ENCODE peak calls at places on chromosomes 7 and 10, in nine cellular contexts. One of them, this sample, is unnamed.

GRCh38 chr7:104923010-104923421 is 91.0 kb upstream of the KMT2E start:
- DNase-seq in spleen: peak; percentile 85
- DNase-seq in hypothalamus: no peak
- DNase-seq in Karpas-422: peak; percentile 90
- DNase-seq in T-helper 1 cell: peak; percentile 46
- DNase-seq in activated T-cell treated with anti-CD3 and anti-CD28 coated beads, Interleukin-2, amount 50 U/mL, for 72 hours: peak; percentile 86
- DNase-seq in brain microvascular endothelial cell: peak; percentile 84
- DNase-seq in stimulated activated CD4-positive, alpha-beta T cell treated with anti-CD3 and anti-CD28 coated beads, Interleukin-2, amount 100 ng/mL, for 48 hours: peak; percentile 60
- DNase-seq in T1000: peak; percentile 39
- DNase-seq in this sample: no peak

GRCh38 chr10:3239066-3239919 is 66.7 kb upstream of the PITRM1 start:
- DNase-seq in spleen: peak; percentile 92
- DNase-seq in hypothalamus: peak; percentile 8
- DNase-seq in Karpas-422: peak; percentile 63
- DNase-seq in T-helper 1 cell: peak; percentile 55
- DNase-seq in activated T-cell treated with anti-CD3 and anti-CD28 coated beads, Interleukin-2, amount 50 U/mL, for 72 hours: peak; percentile 75
- DNase-seq in brain microvascular endothelial cell: peak; percentile 44
- DNase-seq in stimulated activated CD4-positive, alpha-beta T cell treated with anti-CD3 and anti-CD28 coated beads, Interleukin-2, amount 100 ng/mL, for 48 hours: peak; percentile 71
- DNase-seq in T1000: no peak
- DNase-seq in this sample: peak; percentile 50

GRCh38 chr7:101942603-101943210 is 125.3 kb downstream of the CUX1 start:
- DNase-seq in spleen: no peak
- DNase-seq in hypothalamus: no peak
- DNase-seq in Karpas-422: no peak
- DNase-seq in T-helper 1 cell: no peak
- DNase-seq in activated T-cell treated with anti-CD3 and anti-CD28 coated beads, Interleukin-2, amount 50 U/mL, for 72 hours: no peak
- DNase-seq in brain microvascular endothelial cell: no peak
- DNase-seq in stimulated activated CD4-positive, alpha-beta T cell treated with anti-CD3 and anti-CD28 coated beads, Interleukin-2, amount 100 ng/mL, for 48 hours: no peak
- DNase-seq in T1000: no peak
- DNase-seq in this sample: no peak

GRCh38 chr10:102501201-102502028 is 1.1 kb downstream of the ACTR1A start:
- DNase-seq in spleen: no peak
- DNase-seq in hypothalamus: no peak
- DNase-seq in Karpas-422: peak; percentile 61
- DNase-seq in T-helper 1 cell: no peak
- DNase-seq in activated T-cell treated with anti-CD3 and anti-CD28 coated beads, Interleukin-2, amount 50 U/mL, for 72 hours: no peak
- DNase-seq in brain microvascular endothelial cell: no peak
- DNase-seq in stimulated activated CD4-positive, alpha-beta T cell treated with anti-CD3 and anti-CD28 coated beads, Interleukin-2, amount 100 ng/mL, for 48 hours: no peak
- DNase-seq in T1000: no peak
- DNase-seq in this sample: no peak

GRCh38 chr7:108561047-108561619 is 8.4 kb downstream of the THAP5 start:
- DNase-seq in spleen: no peak
- DNase-seq in hypothalamus: no peak
- DNase-seq in Karpas-422: no peak
- DNase-seq in T-helper 1 cell: no peak
- DNase-seq in activated T-cell treated with anti-CD3 and anti-CD28 coated beads, Interleukin-2, amount 50 U/mL, for 72 hours: no peak
- DNase-seq in brain microvascular endothelial cell: no peak
- DNase-seq in stimulated activated CD4-positive, alpha-beta T cell treated with anti-CD3 and anti-CD28 coated beads, Interleukin-2, amount 100 ng/mL, for 48 hours: no peak
- DNase-seq in T1000: no peak
- DNase-seq in this sample: no peak

GRCh38 chr7:66415659-66416265 is 210.6 kb downstream of the TPST1 start:
- DNase-seq in spleen: no peak
- DNase-seq in hypothalamus: no peak
- DNase-seq in Karpas-422: no peak
- DNase-seq in T-helper 1 cell: no peak
- DNase-seq in activated T-cell treated with anti-CD3 and anti-CD28 coated beads, Interleukin-2, amount 50 U/mL, for 72 hours: no peak
- DNase-seq in brain microvascular endothelial cell: peak; percentile 50
- DNase-seq in stimulated activated CD4-positive, alpha-beta T cell treated with anti-CD3 and anti-CD28 coated beads, Interleukin-2, amount 100 ng/mL, for 48 hours: no peak
- DNase-seq in T1000: no peak
- DNase-seq in this sample: no peak

GRCh38 chr10:72622271-72622670 is 3.6 kb downstream of the MICU1 start:
- DNase-seq in spleen: no peak
- DNase-seq in hypothalamus: no peak
- DNase-seq in Karpas-422: no peak
- DNase-seq in T-helper 1 cell: no peak
- DNase-seq in activated T-cell treated with anti-CD3 and anti-CD28 coated beads, Interleukin-2, amount 50 U/mL, for 72 hours: no peak
- DNase-seq in brain microvascular endothelial cell: no peak
- DNase-seq in stimulated activated CD4-positive, alpha-beta T cell treated with anti-CD3 and anti-CD28 coated beads, Interleukin-2, amount 100 ng/mL, for 48 hours: no peak
- DNase-seq in T1000: no peak
- DNase-seq in this sample: no peak

GRCh38 chr7:4519819-4520520 is 162.1 kb upstream of the FOXK1 start:
- DNase-seq in spleen: no peak
- DNase-seq in hypothalamus: no peak
- DNase-seq in Karpas-422: no peak
- DNase-seq in T-helper 1 cell: no peak
- DNase-seq in activated T-cell treated with anti-CD3 and anti-CD28 coated beads, Interleukin-2, amount 50 U/mL, for 72 hours: no peak
- DNase-seq in brain microvascular endothelial cell: no peak
- DNase-seq in stimulated activated CD4-positive, alpha-beta T cell treated with anti-CD3 and anti-CD28 coated beads, Interleukin-2, amount 100 ng/mL, for 48 hours: no peak
- DNase-seq in T1000: no peak
- DNase-seq in this sample: no peak

GRCh38 chr7:73621168-73622063 is 2.9 kb downstream of the MLXIPL start:
- DNase-seq in spleen: no peak
- DNase-seq in hypothalamus: no peak
- DNase-seq in Karpas-422: no peak
- DNase-seq in T-helper 1 cell: no peak
- DNase-seq in activated T-cell treated with anti-CD3 and anti-CD28 coated beads, Interleukin-2, amount 50 U/mL, for 72 hours: no peak
- DNase-seq in brain microvascular endothelial cell: no peak
- DNase-seq in stimulated activated CD4-positive, alpha-beta T cell treated with anti-CD3 and anti-CD28 coated beads, Interleukin-2, amount 100 ng/mL, for 48 hours: no peak
- DNase-seq in T1000: no peak
- DNase-seq in this sample: no peak

GRCh38 chr7:16989883-16990413 is 108.2 kb upstream of the AGR3 start:
- DNase-seq in spleen: no peak
- DNase-seq in hypothalamus: no peak
- DNase-seq in Karpas-422: no peak
- DNase-seq in T-helper 1 cell: no peak
- DNase-seq in activated T-cell treated with anti-CD3 and anti-CD28 coated beads, Interleukin-2, amount 50 U/mL, for 72 hours: no peak
- DNase-seq in brain microvascular endothelial cell: peak; percentile 62
- DNase-seq in stimulated activated CD4-positive, alpha-beta T cell treated with anti-CD3 and anti-CD28 coated beads, Interleukin-2, amount 100 ng/mL, for 48 hours: no peak
- DNase-seq in T1000: peak; percentile 23
- DNase-seq in this sample: no peak

This sample was measured in 8988T.